ENCODE peak calls at places on chromosomes 12 and 14, in six cellular contexts. One of them, this sample, is unnamed.

GRCh38 chr14:88929656-88930436 is 105.4 kb downstream of the TTC8 start:
- DNase-seq in GM23248: no peak
- DNase-seq in cardiac muscle cell: no peak
- DNase-seq in gastrocnemius medialis: no peak
- DNase-seq in tibial artery: no peak
- DNase-seq in heart left ventricle: no peak
- DNase-seq in this sample: no peak

GRCh38 chr14:45811155-45811554 is 558.2 kb upstream of the MIS18BP1 start:
- DNase-seq in GM23248: no peak
- DNase-seq in cardiac muscle cell: no peak
- DNase-seq in gastrocnemius medialis: no peak
- DNase-seq in tibial artery: no peak
- DNase-seq in heart left ventricle: no peak
- DNase-seq in this sample: no peak

GRCh38 chr14:78440351-78440750 is 270.2 kb downstream of the NRXN3 start:
- DNase-seq in GM23248: no peak
- DNase-seq in cardiac muscle cell: no peak
- DNase-seq in gastrocnemius medialis: no peak
- DNase-seq in tibial artery: no peak
- DNase-seq in heart left ventricle: no peak
- DNase-seq in this sample: no peak

GRCh38 chr14:32074887-32075572 is 2.1 kb upstream of the ARHGAP5 start:
- DNase-seq in GM23248: peak; percentile 20
- DNase-seq in cardiac muscle cell: no peak
- DNase-seq in gastrocnemius medialis: no peak
- DNase-seq in tibial artery: no peak
- DNase-seq in heart left ventricle: no peak
- DNase-seq in this sample: no peak

GRCh38 chr14:36553650-36554260 is 28.7 kb downstream of the NKX2-8 start:
- DNase-seq in GM23248: peak; percentile 73
- DNase-seq in cardiac muscle cell: peak; percentile 68
- DNase-seq in gastrocnemius medialis: no peak
- DNase-seq in tibial artery: no peak
- DNase-seq in heart left ventricle: no peak
- DNase-seq in this sample: no peak

GRCh38 chr14:81509838-81510452 is 23.7 kb downstream of the SEL1L start:
- DNase-seq in GM23248: peak; percentile 25
- DNase-seq in cardiac muscle cell: no peak
- DNase-seq in gastrocnemius medialis: no peak
- DNase-seq in tibial artery: no peak
- DNase-seq in heart left ventricle: no peak
- DNase-seq in this sample: no peak

GRCh38 chr12:43812926-43813325 is 6.8 kb upstream of the TWF1 start:
- DNase-seq in GM23248: peak; percentile 37
- DNase-seq in cardiac muscle cell: no peak
- DNase-seq in gastrocnemius medialis: no peak
- DNase-seq in tibial artery: no peak
- DNase-seq in heart left ventricle: no peak
- DNase-seq in this sample: no peak

GRCh38 chr14:21910260-21910659 is 236.6 kb upstream of the OR4E1 start:
- DNase-seq in GM23248: no peak
- DNase-seq in cardiac muscle cell: no peak
- DNase-seq in gastrocnemius medialis: no peak
- DNase-seq in tibial artery: no peak
- DNase-seq in heart left ventricle: no peak
- DNase-seq in this sample: no peak

GRCh38 chr12:50555471-50555885 is 50.7 kb downstream of the DIP2B start:
- DNase-seq in GM23248: no peak
- DNase-seq in cardiac muscle cell: no peak
- DNase-seq in gastrocnemius medialis: no peak
- DNase-seq in tibial artery: no peak
- DNase-seq in heart left ventricle: no peak
- DNase-seq in this sample: no peak

GRCh38 chr14:102279688-102280348 is 25.1 kb downstream of the MOK start:
- DNase-seq in GM23248: peak; percentile 98
- DNase-seq in cardiac muscle cell: no peak
- DNase-seq in gastrocnemius medialis: no peak
- DNase-seq in tibial artery: no peak
- DNase-seq in heart left ventricle: no peak
- DNase-seq in this sample: no peak

GRCh38 chr14:24659916-24660570 is 26.1 kb upstream of the GZMB start:
- DNase-seq in GM23248: no peak
- DNase-seq in cardiac muscle cell: no peak
- DNase-seq in gastrocnemius medialis: no peak
- DNase-seq in tibial artery: no peak
- DNase-seq in heart left ventricle: no peak
- DNase-seq in this sample: no peak

GRCh38 chr14:28406181-28406580 is 360.4 kb upstream of the FOXG1 start:
- DNase-seq in GM23248: no peak
- DNase-seq in cardiac muscle cell: no peak
- DNase-seq in gastrocnemius medialis: no peak
- DNase-seq in tibial artery: no peak
- DNase-seq in heart left ventricle: no peak
- DNase-seq in this sample: no peak

GRCh38 chr12:48813464-48814312 is 4.6 kb upstream of the CACNB3 start:
- DNase-seq in GM23248: no peak
- DNase-seq in cardiac muscle cell: no peak
- DNase-seq in gastrocnemius medialis: no peak
- DNase-seq in tibial artery: peak; percentile 70
- DNase-seq in heart left ventricle: no peak
- DNase-seq in this sample: no peak

GRCh38 chr12:7879246-7879645 is 6.5 kb upstream of the SLC2A14 start:
- DNase-seq in GM23248: no peak
- DNase-seq in cardiac muscle cell: no peak
- DNase-seq in gastrocnemius medialis: no peak
- DNase-seq in tibial artery: no peak
- DNase-seq in heart left ventricle: no peak
- DNase-seq in this sample: no peak

GRCh38 chr14:66652736-66653135 is 144.8 kb downstream of the GPHN start:
- DNase-seq in GM23248: no peak
- DNase-seq in cardiac muscle cell: peak; percentile 26
- DNase-seq in gastrocnemius medialis: no peak
- DNase-seq in tibial artery: no peak
- DNase-seq in heart left ventricle: no peak
- DNase-seq in this sample: no peak

GRCh38 chr12:95017482-95017881 is 14.0 kb upstream of the NDUFA12 start:
- DNase-seq in GM23248: no peak
- DNase-seq in cardiac muscle cell: no peak
- DNase-seq in gastrocnemius medialis: no peak
- DNase-seq in tibial artery: no peak
- DNase-seq in heart left ventricle: no peak
- DNase-seq in this sample: no peak

GRCh38 chr12:28222081-28222700 is 31.9 kb downstream of the CCDC91 start:
- DNase-seq in GM23248: no peak
- DNase-seq in cardiac muscle cell: no peak
- DNase-seq in gastrocnemius medialis: no peak
- DNase-seq in tibial artery: no peak
- DNase-seq in heart left ventricle: no peak
- DNase-seq in this sample: peak; percentile 27

GRCh38 chr12:75666126-75666979 is 154.9 kb upstream of the KRR1 start:
- DNase-seq in GM23248: peak; percentile 61
- DNase-seq in cardiac muscle cell: no peak
- DNase-seq in gastrocnemius medialis: no peak
- DNase-seq in tibial artery: no peak
- DNase-seq in heart left ventricle: no peak
- DNase-seq in this sample: no peak

GRCh38 chr12:50505945-50506344 is 1.2 kb downstream of the DIP2B start:
- DNase-seq in GM23248: peak; percentile 46
- DNase-seq in cardiac muscle cell: no peak
- DNase-seq in gastrocnemius medialis: no peak
- DNase-seq in tibial artery: no peak
- DNase-seq in heart left ventricle: peak; percentile 16
- DNase-seq in this sample: no peak

GRCh38 chr14:23882884-23883283 is 70.7 kb upstream of the DHRS4 start:
- DNase-seq in GM23248: no peak
- DNase-seq in cardiac muscle cell: no peak
- DNase-seq in gastrocnemius medialis: no peak
- DNase-seq in tibial artery: no peak
- DNase-seq in heart left ventricle: no peak
- DNase-seq in this sample: no peak

GRCh38 chr12:56080556-56081138 is 682 bp downstream of the ERBB3 start:
- DNase-seq in GM23248: peak; percentile 2
- DNase-seq in cardiac muscle cell: peak; percentile 22
- DNase-seq in gastrocnemius medialis: no peak
- DNase-seq in tibial artery: no peak
- DNase-seq in heart left ventricle: no peak
- DNase-seq in this sample: no peak

GRCh38 chr12:105444050-105444808 is 113.7 kb downstream of the C12orf75 start:
- DNase-seq in GM23248: no peak
- DNase-seq in cardiac muscle cell: no peak
- DNase-seq in gastrocnemius medialis: no peak
- DNase-seq in tibial artery: no peak
- DNase-seq in heart left ventricle: no peak
- DNase-seq in this sample: no peak

GRCh38 chr12:65670775-65671174 is 153.5 kb upstream of the HMGA2 start:
- DNase-seq in GM23248: peak; percentile 56
- DNase-seq in cardiac muscle cell: no peak
- DNase-seq in gastrocnemius medialis: no peak
- DNase-seq in tibial artery: no peak
- DNase-seq in heart left ventricle: no peak
- DNase-seq in this sample: no peak

GRCh38 chr14:37550511-37550910 is 44.5 kb downstream of the FOXA1 start:
- DNase-seq in GM23248: peak; percentile 33
- DNase-seq in cardiac muscle cell: no peak
- DNase-seq in gastrocnemius medialis: no peak
- DNase-seq in tibial artery: no peak
- DNase-seq in heart left ventricle: no peak
- DNase-seq in this sample: no peak

GRCh38 chr14:97369901-97370300 is 572.7 kb downstream of the VRK1 start:
- DNase-seq in GM23248: no peak
- DNase-seq in cardiac muscle cell: no peak
- DNase-seq in gastrocnemius medialis: no peak
- DNase-seq in tibial artery: no peak
- DNase-seq in heart left ventricle: no peak
- DNase-seq in this sample: no peak

GRCh38 chr12:51829641-51830040 is 18.9 kb downstream of the FIGNL2 start:
- DNase-seq in GM23248: no peak
- DNase-seq in cardiac muscle cell: no peak
- DNase-seq in gastrocnemius medialis: no peak
- DNase-seq in tibial artery: no peak
- DNase-seq in heart left ventricle: no peak
- DNase-seq in this sample: no peak

DNA sequence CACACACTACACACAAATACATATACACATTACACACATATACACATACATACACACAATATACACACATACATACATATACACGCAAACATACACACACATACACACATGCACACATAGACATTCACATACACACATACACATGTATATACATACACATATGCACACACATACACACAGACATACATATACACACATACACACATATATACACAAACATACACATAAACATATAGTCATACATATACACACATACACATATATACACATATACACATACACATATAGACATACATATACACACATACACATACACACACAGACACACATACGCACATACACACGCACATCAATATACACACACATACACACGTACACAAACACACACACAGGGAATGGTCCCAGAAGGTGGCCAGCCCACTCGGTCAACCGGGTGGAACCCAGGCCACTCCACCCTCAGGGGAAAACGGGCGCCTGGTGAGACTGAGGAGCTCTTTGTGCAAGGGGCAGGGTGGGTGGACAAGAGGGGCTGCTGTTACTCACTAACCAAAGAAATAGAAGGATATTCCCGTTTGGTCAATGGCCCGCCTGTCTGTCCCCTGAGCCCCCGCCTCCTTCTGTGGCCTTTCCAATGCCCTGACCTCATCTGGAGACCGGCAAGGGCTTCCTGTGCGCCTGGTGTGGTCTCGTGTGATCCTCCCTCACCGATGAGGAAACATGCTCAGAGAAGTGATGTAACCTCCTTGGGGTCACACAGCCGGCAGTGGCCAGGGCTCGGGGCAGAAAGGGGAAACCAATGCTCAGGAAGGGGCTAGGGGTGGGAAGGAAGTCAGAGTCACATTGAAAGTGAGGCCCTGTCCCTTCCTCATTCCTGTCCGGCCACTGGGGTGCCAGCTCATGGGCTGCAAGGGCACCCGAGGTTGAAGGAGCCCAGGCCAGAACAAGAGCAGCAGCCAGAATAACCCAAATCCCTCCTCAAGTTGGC is 5.3 kb downstream of the TRPV4 start:
- DNase-seq in GM23248: no peak
- DNase-seq in cardiac muscle cell: no peak
- DNase-seq in gastrocnemius medialis: peak; percentile 45
- DNase-seq in tibial artery: peak; percentile 78
- DNase-seq in heart left ventricle: peak; percentile 63
- DNase-seq in this sample: no peak
- H3K27ac ChIP-seq in GM23248: no peak overlapping the region
- H3K27ac ChIP-seq in cardiac muscle cell: no peak overlapping the region
- H3K27ac ChIP-seq in gastrocnemius medialis: no peak overlapping the region
- H3K27ac ChIP-seq in tibial artery: no peak overlapping the region
- H3K27ac ChIP-seq in heart left ventricle: peak overlapping the region; percentile 89
- H3K27ac ChIP-seq in this sample: no peak overlapping the region

GRCh38 chr12:6603095-6603567 is 4.0 kb downstream of the CHD4 start:
- DNase-seq in GM23248: peak; percentile 53
- DNase-seq in cardiac muscle cell: peak; percentile 36
- DNase-seq in gastrocnemius medialis: peak; percentile 61
- DNase-seq in tibial artery: peak; percentile 86
- DNase-seq in heart left ventricle: peak; percentile 73
- DNase-seq in this sample: peak; percentile 59
- H3K4me3 ChIP-seq in GM23248: peak overlapping the region; percentile 91
- H3K4me3 ChIP-seq in cardiac muscle cell: no peak overlapping the region
- H3K4me3 ChIP-seq in gastrocnemius medialis: no peak overlapping the region
- H3K4me3 ChIP-seq in tibial artery: peak overlapping the region; percentile 22
- H3K4me3 ChIP-seq in heart left ventricle: peak overlapping the region; percentile 12
- H3K4me3 ChIP-seq in this sample: peak overlapping the region; percentile 38

GRCh38 chr14:104798300-104799238 is 2.3 kb upstream of the ZBTB42 start:
- DNase-seq in GM23248: no peak
- DNase-seq in cardiac muscle cell: no peak
- DNase-seq in gastrocnemius medialis: no peak
- DNase-seq in tibial artery: no peak
- DNase-seq in heart left ventricle: no peak
- DNase-seq in this sample: no peak
- H3K4me1 ChIP-seq in GM23248: peaks cover 13% of the 10 kb centered on the region
- H3K4me1 ChIP-seq in cardiac muscle cell: peaks cover 28% of the 10 kb centered on the region
- H3K4me1 ChIP-seq in gastrocnemius medialis: peaks cover 43% of the 10 kb centered on the region
- H3K4me1 ChIP-seq in tibial artery: peaks cover 5% of the 10 kb centered on the region
- H3K4me1 ChIP-seq in heart left ventricle: peaks cover 69% of the 10 kb centered on the region
- H3K4me1 ChIP-seq in this sample: peaks cover 42% of the 10 kb centered on the region

GRCh38 chr14:103697196-103697595 is 18.1 kb downstream of the XRCC3 start:
- DNase-seq in GM23248: no peak
- DNase-seq in cardiac muscle cell: no peak
- DNase-seq in gastrocnemius medialis: no peak
- DNase-seq in tibial artery: no peak
- DNase-seq in heart left ventricle: no peak
- DNase-seq in this sample: no peak
- H3K27ac ChIP-seq in GM23248: peak overlapping the region; percentile 26
- H3K27ac ChIP-seq in cardiac muscle cell: peak overlapping the region; percentile 62
- H3K27ac ChIP-seq in gastrocnemius medialis: peak overlapping the region; percentile 57
- H3K27ac ChIP-seq in tibial artery: peak overlapping the region; percentile 73
- H3K27ac ChIP-seq in heart left ventricle: peak overlapping the region; percentile 48
- H3K27ac ChIP-seq in this sample: no peak overlapping the region